ENCODE peak calls at places on chromosomes 16 and 17, in five cellular contexts. R is GM13976, E is tibial nerve, T is mammary epithelial cell, Q is AG10803. M is an unnamed sample.

GRCh38 chr16:89052824-89053724 is 40.6 kb upstream of the ACSF3 start:
- DNase-seq in R (no peak), E (no peak), T (peak; percentile 62), Q (peak; percentile 10), M (no peak)

GRCh38 chr16:72939247-72939646 is 108.7 kb downstream of the ZFHX3 start:
- DNase-seq in R (no peak), E (no peak), T (no peak), Q (peak; percentile 76), M (no peak)

GRCh38 chr16:67431805-67432476 is 1.0 kb downstream of the HSD11B2 start:
- DNase-seq in R (no peak), E (no peak), T (no peak), Q (no peak), M (no peak)

GRCh38 chr16:88705746-88706287 is 391 bp downstream of the RNF166 start:
- DNase-seq in R (no peak), E (no peak), T (no peak), Q (no peak), M (no peak)

GRCh38 chr16:35449663-35450062 is 1990.3 kb downstream of the TP53TG3F start:
- DNase-seq in R (no peak), E (no peak), T (no peak), Q (no peak), M (no peak)

GRCh38 chr16:49158029-49158642 is 123.5 kb downstream of the CBLN1 start:
- DNase-seq in R (peak; percentile 18), E (no peak), T (peak; percentile 41), Q (no peak), M (no peak)

GRCh38 chr16:16124438-16124837 is 98.9 kb downstream of the ABCC6 start:
- DNase-seq in R (no peak), E (no peak), T (no peak), Q (no peak), M (no peak)

GRCh38 chr16:87099001-87099740 is 218.0 kb downstream of the C16orf95 start:
- DNase-seq in R (no peak), E (no peak), T (no peak), Q (no peak), M (no peak)

GRCh38 chr17:68053237-68054030 is 17.9 kb downstream of the KPNA2 start:
- DNase-seq in R (no peak), E (no peak), T (no peak), Q (peak; percentile 99), M (no peak)

GRCh38 chr17:37813753-37814152 is 68.9 kb upstream of the HNF1B start:
- DNase-seq in R (no peak), E (no peak), T (no peak), Q (peak; percentile 95), M (no peak)

GRCh38 chr17:6138761-6139446 is 68.7 kb downstream of the WSCD1 start:
- DNase-seq in R (no peak), E (no peak), T (no peak), Q (no peak), M (no peak)

GRCh38 chr16:75987323-75987722 is 261.0 kb upstream of the CPHXL start:
- DNase-seq in R (no peak), E (no peak), T (no peak), Q (no peak), M (no peak)

GRCh38 chr16:14486520-14487303 is 143.3 kb downstream of the PARN start:
- DNase-seq in R (no peak), E (peak; percentile 80), T (peak; percentile 87), Q (peak; percentile 97), M (no peak)

GRCh38 chr17:80283116-80283852 is 22.6 kb downstream of the RNF213 start:
- DNase-seq in R (no peak), E (no peak), T (no peak), Q (no peak), M (no peak)

GRCh38 chr17:50364061-50364458 is 8.9 kb downstream of the MRPL27 start:
- DNase-seq in R (no peak), E (no peak), T (no peak), Q (no peak), M (no peak)

GRCh38 chr17:29640413-29640812 is 17.7 kb upstream of the CORO6 start:
- DNase-seq in R (no peak), E (no peak), T (no peak), Q (peak; percentile 66), M (no peak)

GRCh38 chr17:71441098-71441497 is 679.7 kb upstream of the SOX9 start:
- DNase-seq in R (no peak), E (no peak), T (peak; percentile 94), Q (peak; percentile 82), M (no peak)

GRCh38 chr16:56830669-56831068 is 34.3 kb upstream of the SLC12A3 start:
- DNase-seq in R (no peak), E (no peak), T (no peak), Q (peak; percentile 73), M (no peak)

GRCh38 chr17:65532491-65532890 is 29.0 kb downstream of the AXIN2 start:
- DNase-seq in R (no peak), E (no peak), T (no peak), Q (no peak), M (no peak)

GRCh38 chr17:76872221-76872873 is 4.1 kb downstream of the MGAT5B start:
- DNase-seq in R (no peak), E (no peak), T (peak; percentile 95), Q (peak; percentile 90), M (no peak)

DNA sequence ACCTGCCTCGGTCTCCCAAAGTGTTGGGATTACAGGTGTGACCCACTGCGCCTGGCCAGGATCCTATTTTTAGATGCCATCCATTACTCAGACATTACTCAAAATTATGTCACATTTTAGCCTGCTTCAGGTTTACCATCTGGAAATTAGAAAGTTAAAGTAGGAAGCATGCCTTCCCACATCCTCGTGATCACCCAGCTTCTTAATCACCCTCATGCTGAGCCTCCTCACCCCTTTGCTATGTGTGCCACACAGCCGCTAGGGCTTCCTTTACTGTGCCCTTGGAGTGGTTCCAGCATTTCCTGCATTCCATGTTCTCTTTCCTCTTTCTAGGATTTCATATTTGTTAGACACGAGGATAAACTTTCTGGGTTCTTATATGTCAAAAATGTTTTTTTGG is 9.3 kb downstream of the ADORA2B start:
- DNase-seq in R (no peak), E (no peak), T (peak; percentile 92), Q (peak; percentile 86), M (no peak)
- TF ChIP-seq CTCF in R (no peak), E (no peak), T (no peak), Q (no peak), M (no peak)

GRCh38 chr16:1344499-1344898 is 7.2 kb downstream of the TSR3 start:
- DNase-seq in R (no peak), E (no peak), T (no peak), Q (no peak), M (no peak)

GRCh38 chr16:1343428-1344242 is 8.0 kb downstream of the TSR3 start:
- DNase-seq in R (no peak), E (no peak), T (no peak), Q (no peak), M (no peak)

GRCh38 chr16:1341495-1342388 is 8.3 kb downstream of the BAIAP3 start:
- DNase-seq in R (no peak), E (no peak), T (no peak), Q (no peak), M (no peak)

GRCh38 chr16:1340730-1341494 is 7.5 kb downstream of the BAIAP3 start:
- DNase-seq in R (no peak), E (no peak), T (no peak), Q (no peak), M (no peak)

DNA sequence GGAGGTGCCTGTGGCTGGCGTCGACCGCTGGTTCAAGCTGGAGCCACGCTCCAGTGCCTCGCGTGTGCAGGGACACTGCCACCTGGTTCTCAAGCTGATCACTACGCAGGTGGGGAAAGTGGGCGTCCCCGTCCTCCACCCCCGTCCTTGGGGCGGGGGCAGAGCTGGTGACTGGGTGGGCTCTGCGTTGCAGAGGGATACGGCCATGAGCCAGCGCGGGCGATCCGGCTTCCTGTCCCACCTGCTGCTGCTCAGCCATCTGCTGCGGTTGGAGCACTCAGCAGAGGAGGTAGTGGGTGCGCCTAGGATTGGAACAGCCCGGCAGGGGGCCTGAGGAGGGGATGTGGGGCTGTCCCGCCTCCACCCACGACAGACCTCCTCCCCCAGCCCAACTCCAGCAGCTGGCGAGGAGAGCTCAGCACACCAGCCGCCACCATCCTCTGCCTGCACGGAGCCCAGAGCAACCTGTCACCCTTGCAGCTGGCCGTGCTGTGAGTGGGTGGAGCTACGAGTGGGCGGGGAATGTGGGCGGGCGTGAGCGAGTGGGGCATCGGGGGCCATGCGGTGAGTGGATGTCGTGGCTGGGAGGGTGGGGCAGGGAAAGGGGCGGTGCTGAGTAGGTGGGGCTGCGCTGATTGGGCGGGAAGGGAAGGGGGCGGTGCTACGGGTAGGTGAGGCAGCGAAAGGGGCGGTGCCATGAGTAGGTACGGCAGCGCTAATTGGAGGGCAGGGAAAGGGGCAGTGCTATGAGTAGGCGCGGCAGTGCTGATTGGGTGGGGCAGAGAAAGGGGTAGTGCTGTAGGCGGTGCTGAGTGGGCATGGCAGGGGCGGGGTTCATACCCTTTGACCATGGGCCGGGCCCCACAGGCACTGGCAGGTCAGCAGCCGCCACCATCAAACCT is 8.9 kb downstream of the TSR3 start:
- DNase-seq in R (peak; percentile 100), E (peak; percentile 64), T (peak; percentile 96), Q (peak; percentile 58), M (peak; percentile 97)
- TF ChIP-seq CTCF in R (no peak), E (no peak), T (no peak), Q (no peak), M (no peak)

GRCh38 chr16:681746-682427 is 1.7 kb downstream of the STUB1 start:
- DNase-seq in R (no peak), E (no peak), T (no peak), Q (no peak), M (no peak)

GRCh38 chr16:680625-680945 is 375 bp downstream of the STUB1 start:
- DNase-seq in R (no peak), E (no peak), T (no peak), Q (no peak), M (no peak)

GRCh38 chr16:682493-683395 is 1.4 kb downstream of the JMJD8 start:
- DNase-seq in R (no peak), E (no peak), T (no peak), Q (no peak), M (no peak)

GRCh38 chr16:679808-680624 is at the start of gene STUB1:
- DNase-seq in R (peak; percentile 89), E (peak; percentile 74), T (peak; percentile 75), Q (peak; percentile 84), M (peak; percentile 90)

GRCh38 chr16:680967-681745 is 946 bp downstream of the STUB1 start:
- DNase-seq in R (no peak), E (no peak), T (peak; percentile 55), Q (peak; percentile 53), M (no peak)
- TF ChIP-seq CTCF in R (peak; percentile 12), E (no peak), T (no peak), Q (no peak), M (peak; percentile 21)

DNA sequence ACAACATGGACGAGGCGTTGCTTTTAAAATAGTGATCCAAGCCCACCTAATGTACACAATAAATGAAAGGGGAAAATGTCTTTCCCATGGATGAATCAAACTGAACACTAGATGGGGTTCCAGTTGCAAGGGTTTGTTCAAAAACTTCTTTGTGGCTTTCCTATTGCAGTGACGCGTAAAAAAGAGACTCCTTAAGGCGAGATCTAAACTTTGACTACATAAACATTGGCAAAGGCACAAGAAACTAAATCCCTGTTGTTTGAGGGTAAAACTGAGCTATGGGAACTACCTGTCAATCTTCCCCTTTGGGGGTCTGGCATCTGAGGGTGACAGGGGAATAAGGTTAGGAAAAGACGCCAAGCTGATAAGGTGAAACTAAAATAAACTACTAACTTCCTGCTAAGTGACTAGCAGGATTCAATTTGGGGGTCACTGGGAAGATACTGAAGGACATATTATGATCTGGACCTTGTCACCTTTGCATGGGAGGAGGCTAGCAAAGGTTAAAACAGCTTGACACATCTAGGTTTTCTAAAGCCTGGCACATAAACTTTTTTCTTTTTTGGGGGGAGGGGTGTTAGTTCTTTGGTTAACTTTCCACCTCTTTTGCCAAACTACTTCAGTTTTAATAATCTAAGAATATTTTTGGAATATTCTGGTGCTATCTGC is 4.7 kb downstream of the SALL1 start:
- DNase-seq in R (no peak), E (no peak), T (no peak), Q (peak; percentile 56), M (no peak)
- TF ChIP-seq CTCF in R (no peak), E (no peak), T (no peak), Q (peak; percentile 70), M (no peak)

M was measured in GM06990.